ENCODE peak calls at places on chromosomes 3 and 15, in six cellular contexts. C, X, B, G, Q and D are unnamed samples.

GRCh38 chr3:134357914-134358811 is 16.1 kb downstream of the AMOTL2 start:
- DNase-seq in C (no peak), X (no peak), B (no peak), G (peak; percentile 83), Q (peak; percentile 48), D (no peak)

GRCh38 chr15:55196011-55196410 is 730 bp downstream of the RSL24D1 start:
- DNase-seq in C (no peak), X (no peak), B (no peak), G (no peak), Q (no peak), D (no peak)

GRCh38 chr3:129428382-129429079 is at the start of gene EFCAB12:
- DNase-seq in C (peak; percentile 81), X (peak; percentile 96), B (peak; percentile 81), G (peak; percentile 98), Q (peak; percentile 94), D (peak; percentile 86)

GRCh38 chr3:167187211-167187610 is 192.9 kb downstream of the ZBBX start:
- DNase-seq in C (no peak), X (no peak), B (no peak), G (no peak), Q (no peak), D (no peak)

GRCh38 chr15:41904487-41905359 is 10.9 kb upstream of the SPTBN5 start:
- DNase-seq in C (peak; percentile 63), X (peak; percentile 40), B (peak; percentile 56), G (peak; percentile 85), Q (peak; percentile 65), D (peak; percentile 2)

GRCh38 chr15:77057650-77058049 is 13.3 kb downstream of the TSPAN3 start:
- DNase-seq in C (no peak), X (no peak), B (no peak), G (no peak), Q (no peak), D (no peak)

GRCh38 chr3:33915796-33916589 is 117.6 kb downstream of the PDCD6IP start:
- DNase-seq in C (no peak), X (no peak), B (no peak), G (peak; percentile 27), Q (no peak), D (no peak)

GRCh38 chr3:17678116-17678741 is 64.2 kb downstream of the TBC1D5 start:
- DNase-seq in C (no peak), X (no peak), B (no peak), G (peak; percentile 25), Q (no peak), D (no peak)

GRCh38 chr15:64017082-64017588 is 29.1 kb downstream of the DAPK2 start:
- DNase-seq in C (no peak), X (no peak), B (no peak), G (peak; percentile 48), Q (no peak), D (peak; percentile 45)

GRCh38 chr15:59138243-59138642 is 33.3 kb downstream of the CCNB2 start:
- DNase-seq in C (peak; percentile 33), X (no peak), B (peak; percentile 32), G (peak; percentile 40), Q (no peak), D (no peak)

GRCh38 chr3:71972031-71972430 is 187.1 kb upstream of the PROK2 start:
- DNase-seq in C (no peak), X (no peak), B (no peak), G (peak; percentile 27), Q (no peak), D (no peak)

GRCh38 chr15:39575180-39575579 is 5.7 kb upstream of the THBS1 start:
- DNase-seq in C (no peak), X (no peak), B (no peak), G (no peak), Q (no peak), D (no peak)

GRCh38 chr3:68705695-68706429 is 226.5 kb downstream of the TAFA4 start:
- DNase-seq in C (no peak), X (no peak), B (no peak), G (no peak), Q (no peak), D (no peak)

GRCh38 chr3:98986073-98986472 is 84.6 kb upstream of the DCBLD2 start:
- DNase-seq in C (no peak), X (no peak), B (no peak), G (peak; percentile 73), Q (peak; percentile 6), D (no peak)

GRCh38 chr3:44511238-44511567 is 33.7 kb upstream of the ZNF445 start:
- DNase-seq in C (no peak), X (no peak), B (no peak), G (no peak), Q (no peak), D (no peak)